ENCODE peak calls at places on chromosomes 16 and 17, in seven cellular contexts. T is pancreas, V is heart left ventricle, Q is lower lobe of right lung, R is body of pancreas, J is A549, C is thoracic aorta. A is an unnamed sample.
A peak's percentile ranks its signal among the peaks of the same experiment; 100 is the strongest.

GRCh38 chr17:50680126-50680525 is 27.6 kb downstream of the ANKRD40 start:
- DNase-seq in C (no peak), Q (no peak), V (no peak), J (no peak), T (no peak), R (no peak), A (no peak)

GRCh38 chr16:20906871-20907255 is 6.3 kb downstream of the LYRM1 start:
- DNase-seq in J (no peak), V (no peak), Q (no peak), T (no peak), C (no peak), R (no peak), A (no peak)

GRCh38 chr16:54287018-54287757 is 601 bp upstream of the IRX3 start:
- DNase-seq in V (no peak), T (no peak), Q (peak; percentile 86), C (no peak), R (no peak), J (no peak), A (no peak)

GRCh38 chr17:4934173-4934979 is 2.3 kb downstream of the GP1BA start:
- DNase-seq in J (no peak), V (peak; percentile 71), R (no peak), Q (no peak), T (no peak), C (no peak), A (peak; percentile 53)

GRCh38 chr16:70746040-70746707 is 54.8 kb downstream of the VAC14 start:
- DNase-seq in J (peak; percentile 68), T (peak; percentile 58), V (no peak), R (peak; percentile 66), C (peak; percentile 88), Q (peak; percentile 80), A (no peak)

GRCh38 chr16:71287454-71287853 is 1.7 kb downstream of the CMTR2 start:
- DNase-seq in V (no peak), T (no peak), Q (no peak), C (no peak), J (no peak), R (no peak), A (no peak)

GRCh38 chr16:29315916-29316517 is 90.5 kb downstream of the NPIPB11 start:
- DNase-seq in C (no peak), Q (no peak), T (no peak), V (no peak), R (no peak), J (no peak), A (no peak)

GRCh38 chr16:11576427-11577289 is 10.1 kb downstream of the LITAF start:
- DNase-seq in R (no peak), Q (peak; percentile 22), V (no peak), T (no peak), J (no peak), C (no peak), A (no peak)

GRCh38 chr17:4032738-4033137 is 68.5 kb upstream of the ATP2A3 start:
- DNase-seq in V (no peak), R (no peak), Q (no peak), C (no peak), T (no peak), J (no peak), A (no peak)

GRCh38 chr17:38416840-38417209 is 11.4 kb upstream of the ARHGAP23 start:
- DNase-seq in V (no peak), C (no peak), Q (peak; percentile 73), R (no peak), T (no peak), J (no peak), A (no peak)

GRCh38 chr16:3101018-3101840 is 2.1 kb upstream of the ZSCAN10 start:
- DNase-seq in C (no peak), Q (no peak), R (no peak), V (no peak), J (peak; percentile 59), T (peak; percentile 51), A (no peak)

GRCh38 chr17:54180919-54181318 is 358.2 kb downstream of the KIF2B start:
- DNase-seq in J (no peak), R (no peak), Q (no peak), V (no peak), C (no peak), T (no peak), A (peak; percentile 23)

GRCh38 chr16:28255838-28256237 is 36.5 kb upstream of the SBK1 start:
- DNase-seq in J (no peak), V (no peak), C (no peak), T (no peak), R (no peak), Q (no peak), A (no peak)

GRCh38 chr16:19613834-19614233 is 58.3 kb downstream of the VPS35L start:
- DNase-seq in Q (no peak), J (no peak), T (no peak), V (no peak), R (no peak), C (no peak), A (no peak)

GRCh38 chr16:89742948-89743347 is 21.6 kb downstream of the ZNF276 start:
- DNase-seq in R (no peak), J (no peak), V (no peak), C (no peak), Q (no peak), T (no peak), A (no peak)

GRCh38 chr16:80938035-80938927 is 68.4 kb downstream of the CMC2 start:
- DNase-seq in C (peak; percentile 24), J (no peak), V (no peak), Q (no peak), R (no peak), T (peak; percentile 22), A (peak; percentile 5)

DNA sequence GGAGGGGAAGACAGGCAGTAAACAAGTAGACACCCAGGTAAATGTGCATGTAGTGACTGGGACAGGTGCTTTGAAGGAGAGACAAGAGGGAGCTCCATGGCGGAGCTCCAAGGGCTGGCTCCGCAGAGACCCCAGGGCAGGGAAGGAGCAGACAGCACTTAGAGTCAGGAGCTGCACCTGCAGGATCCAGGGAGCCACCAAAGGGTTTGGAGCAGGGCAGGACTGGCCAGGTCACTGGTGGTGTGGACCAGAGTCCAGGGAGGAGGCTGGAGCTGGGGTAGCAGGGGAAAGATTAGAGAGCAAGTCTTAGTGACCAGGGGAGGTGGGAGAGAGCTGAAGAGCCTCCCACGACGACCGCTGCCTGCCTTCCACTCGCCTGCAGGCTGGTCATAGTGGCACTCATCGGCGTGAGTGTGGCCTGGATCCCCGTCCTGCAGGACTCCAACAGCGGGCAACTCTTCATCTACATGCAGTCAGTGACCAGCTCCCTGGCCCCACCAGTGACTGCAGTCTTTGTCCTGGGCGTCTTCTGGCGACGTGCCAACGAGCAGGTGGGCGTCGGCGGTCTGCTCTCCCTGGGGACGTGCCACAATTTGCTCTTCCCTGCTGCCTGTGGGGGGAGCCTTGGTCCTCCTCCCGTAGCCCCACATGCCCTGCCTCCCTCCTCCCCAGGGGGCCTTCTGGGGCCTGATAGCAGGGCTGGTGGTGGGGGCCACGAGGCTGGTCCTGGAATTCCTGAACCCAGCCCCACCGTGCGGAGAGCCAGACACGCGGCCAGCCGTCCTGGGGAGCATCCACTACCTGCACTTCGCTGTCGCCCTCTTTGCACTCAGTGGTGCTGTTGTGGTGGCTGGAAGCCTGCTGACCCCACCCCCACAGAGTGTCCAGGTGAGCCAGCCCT is 14.7 kb upstream of the FAM83G start:
- DNase-seq in V (peak; percentile 51), T (no peak), R (no peak), Q (peak; percentile 44), J (no peak), C (no peak), A (peak; percentile 88)
- H3K4me3 ChIP-seq in V (no peak overlapping the region), T (no peak overlapping the region), R (no peak overlapping the region), Q (no peak overlapping the region), J (no peak overlapping the region), C (no peak overlapping the region), A (no peak overlapping the region)

GRCh38 chr16:61057635-61058034 is 978.6 kb downstream of the CDH8 start:
- DNase-seq in T (no peak), V (no peak), J (no peak), Q (no peak), R (no peak), C (no peak), A (no peak)
- H3K27ac ChIP-seq in T (no peak overlapping the region), V (no peak overlapping the region), J (no peak overlapping the region), Q (no peak overlapping the region), R (no peak overlapping the region), C (no peak overlapping the region), A (no peak overlapping the region)

GRCh38 chr16:69688589-69688988 is 37.8 kb downstream of the NQO1 start:
- DNase-seq in C (no peak), R (no peak), V (no peak), T (no peak), Q (no peak), J (no peak), A (no peak)

GRCh38 chr16:69693916-69694315 is 32.4 kb downstream of the NQO1 start:
- DNase-seq in V (no peak), T (no peak), C (no peak), R (no peak), Q (no peak), J (no peak), A (no peak)

DNA sequence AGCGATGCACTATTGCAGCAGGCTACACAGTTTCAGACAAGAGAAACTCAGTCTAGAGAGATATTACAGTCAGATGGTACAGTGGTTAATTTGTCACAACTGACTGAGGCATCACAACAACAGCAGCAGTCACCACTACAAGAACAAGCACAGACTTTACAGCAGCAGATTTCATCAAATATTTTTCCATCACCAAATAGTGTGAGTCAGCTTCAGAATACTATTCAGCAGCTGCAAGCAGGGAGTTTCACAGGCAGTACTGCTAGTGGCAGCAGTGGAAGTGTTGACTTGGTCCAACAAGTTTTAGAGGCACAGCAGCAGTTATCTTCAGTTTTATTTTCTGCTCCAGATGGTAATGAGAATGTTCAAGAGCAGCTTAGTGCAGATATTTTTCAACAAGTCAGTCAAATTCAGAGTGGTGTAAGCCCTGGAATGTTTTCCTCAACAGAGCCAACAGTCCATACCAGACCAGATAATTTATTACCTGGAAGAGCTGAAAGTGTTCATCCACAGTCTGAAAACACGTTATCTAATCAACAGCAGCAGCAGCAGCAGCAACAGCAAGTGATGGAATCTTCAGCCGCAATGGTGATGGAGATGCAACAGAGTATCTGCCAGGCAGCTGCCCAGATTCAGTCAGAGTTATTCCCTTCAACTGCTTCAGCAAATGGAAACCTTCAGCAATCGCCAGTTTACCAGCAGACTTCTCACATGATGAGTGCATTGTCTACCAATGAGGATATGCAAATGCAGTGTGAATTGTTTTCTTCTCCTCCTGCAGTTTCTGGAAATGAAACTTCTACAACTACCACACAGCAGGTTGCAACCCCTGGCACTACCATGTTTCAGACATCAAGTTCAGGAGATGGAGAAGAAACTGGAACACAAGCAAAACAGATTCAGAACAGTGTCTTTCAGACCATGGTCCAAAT is 34.1 kb downstream of the NQO1 start:
- DNase-seq in C (no peak), Q (no peak), V (no peak), R (no peak), J (no peak), T (no peak), A (no peak)
- H3K4me1 ChIP-seq in C (no peaks in the 10 kb centered on the region), Q (no peaks in the 10 kb centered on the region), V (no peaks in the 10 kb centered on the region), R (no peaks in the 10 kb centered on the region), J (peaks cover 12% of the 10 kb centered on the region), T (no peaks in the 10 kb centered on the region), A (no peaks in the 10 kb centered on the region)

DNA sequence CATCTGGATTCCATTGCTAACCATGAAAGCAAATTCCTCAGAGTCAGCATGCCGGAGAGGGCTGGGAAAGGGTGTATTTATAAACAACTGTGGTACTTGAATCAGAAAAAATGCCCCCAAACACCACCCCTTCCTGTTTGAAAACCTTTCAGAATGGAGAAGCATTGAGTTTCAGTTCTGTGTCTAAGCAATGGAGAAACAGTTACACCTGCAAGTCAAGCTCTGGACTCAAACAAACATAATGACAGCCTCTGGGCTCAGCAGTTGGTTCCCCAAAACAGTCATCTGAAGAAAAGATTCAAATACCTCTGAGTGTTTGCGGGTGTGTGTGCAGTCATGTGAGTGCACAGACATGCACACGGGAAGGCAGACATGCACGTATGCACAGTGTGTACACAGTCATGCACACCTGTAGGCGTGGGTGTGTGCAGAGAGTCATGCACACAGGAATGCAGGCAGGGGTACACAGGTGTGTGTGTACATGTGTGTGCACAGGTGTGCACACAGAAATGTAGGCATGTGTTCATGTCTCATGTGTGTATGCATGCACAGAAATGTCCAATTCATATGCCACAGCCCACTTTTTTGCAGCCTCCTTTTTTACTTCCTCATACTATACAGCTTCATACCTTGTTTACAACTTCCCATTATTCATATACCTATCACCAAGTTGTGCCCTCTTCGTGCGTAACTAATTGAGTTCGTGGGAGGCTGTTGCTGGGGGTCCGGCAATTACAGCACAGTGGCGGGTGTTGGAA is 266.3 kb downstream of the ENGASE start:
- DNase-seq in C (no peak), T (no peak), Q (no peak), R (no peak), V (peak; percentile 0), J (no peak), A (no peak)
- H3K4me3 ChIP-seq in C (no peak overlapping the region), T (no peak overlapping the region), Q (no peak overlapping the region), R (no peak overlapping the region), V (no peak overlapping the region), J (no peak overlapping the region), A (no peak overlapping the region)